ENCODE peak calls at places on chromosomes 13 and 19, in nine cellular contexts. M is heart right ventricle, K is GM04503, T is COR-L47, D is NCI-H748 treated with DMSO at 0.1 percent for 48 hours, Y is HTR-8/SVneo, Q is C1 segment of cervical spinal cord, L is globus pallidus, J is stomach. H is an unnamed sample.

GRCh38 chr19:37988758-37989635 is 82.0 kb downstream of the SIPA1L3 start:
- DNase-seq in Q (no peak), L (no peak), Y (no peak), J (no peak), T (no peak), K (no peak), D (no peak), M (no peak), H (no peak)

GRCh38 chr19:40771101-40771539 is 4.2 kb upstream of the MIA start:
- DNase-seq in M (no peak), J (no peak), Q (no peak), D (no peak), Y (no peak), T (no peak), L (no peak), K (no peak), H (no peak)

GRCh38 chr19:7540761-7541480 is 5.4 kb downstream of the PNPLA6 start:
- DNase-seq in T (no peak), Y (no peak), L (no peak), Q (no peak), D (no peak), K (no peak), J (no peak), M (no peak), H (no peak)

GRCh38 chr13:42354246-42355117 is 82.5 kb downstream of the AKAP11 start:
- DNase-seq in Y (no peak), J (no peak), T (peak), L (no peak), K (no peak), M (no peak), Q (no peak), D (no peak), H (no peak)

GRCh38 chr13:28299941-28300340 is 161.6 kb downstream of the PAN3 start:
- DNase-seq in Y (no peak), K (no peak), J (no peak), T (peak), M (no peak), D (no peak), Q (no peak), L (no peak), H (no peak)

GRCh38 chr19:13181747-13182388 is 31.7 kb downstream of the IER2 start:
- DNase-seq in Q (peak), T (no peak), M (peak), Y (no peak), J (peak), D (no peak), K (no peak), L (peak), H (no peak)

GRCh38 chr19:31276831-31277230 is 72.4 kb downstream of the TSHZ3 start:
- DNase-seq in D (no peak), J (no peak), T (no peak), Y (no peak), M (no peak), K (no peak), Q (no peak), L (no peak), H (no peak)

GRCh38 chr13:57624565-57625435 is 6.7 kb upstream of the PCDH17 start:
- DNase-seq in D (peak), K (no peak), J (no peak), M (peak), T (peak), L (peak), Y (peak), Q (no peak), H (no peak)

GRCh38 chr19:6890938-6891337 is 3.6 kb downstream of the ADGRE1 start:
- DNase-seq in M (no peak), Y (no peak), T (no peak), Q (no peak), K (no peak), J (no peak), D (no peak), L (no peak), H (no peak)

GRCh38 chr19:39432677-39433025 is 3.1 kb downstream of the RPS16 start:
- DNase-seq in D (no peak), T (no peak), J (no peak), K (no peak), L (no peak), Y (no peak), M (no peak), Q (no peak), H (no peak)

GRCh38 chr13:83325454-83325853 is 556.8 kb downstream of the SLITRK1 start:
- DNase-seq in M (no peak), J (no peak), T (no peak), K (peak), L (no peak), Y (no peak), Q (no peak), D (no peak), H (no peak)

GRCh38 chr13:96993660-96994029 is 631 bp downstream of the OXGR1 start:
- DNase-seq in T (no peak), Y (no peak), K (no peak), L (no peak), D (no peak), Q (no peak), J (no peak), M (no peak), H (no peak)

GRCh38 chr13:90826688-90827087 is 520.8 kb upstream of the MIR17HG start:
- DNase-seq in Y (no peak), J (no peak), D (no peak), Q (no peak), L (no peak), T (no peak), K (no peak), M (no peak), H (no peak)

GRCh38 chr19:39154626-39155100 is 29.1 kb downstream of the PAK4 start:
- DNase-seq in Q (no peak), D (no peak), Y (no peak), M (no peak), L (no peak), T (no peak), K (no peak), J (peak), H (no peak)

GRCh38 chr19:19256072-19256969 is 16.8 kb downstream of the TM6SF2 start:
- DNase-seq in K (no peak), J (no peak), L (no peak), Q (no peak), D (peak), Y (no peak), M (no peak), T (peak), H (no peak)

GRCh38 chr19:50928841-50929240 is 17.6 kb upstream of the KLK4 start:
- DNase-seq in T (no peak), J (no peak), K (no peak), D (no peak), M (no peak), L (no peak), Y (no peak), Q (no peak), H (no peak)

GRCh38 chr13:98071316-98071715 is 71.6 kb upstream of the FARP1 start:
- DNase-seq in Q (no peak), T (no peak), M (no peak), K (no peak), L (no peak), J (no peak), Y (no peak), D (no peak), H (no peak)

GRCh38 chr19:5644051-5644450 is 21.2 kb downstream of the SAFB start:
- DNase-seq in Y (no peak), M (no peak), J (no peak), T (no peak), L (no peak), Q (no peak), D (no peak), K (peak), H (no peak)

GRCh38 chr13:113420833-113421600 is 32.3 kb downstream of the ADPRHL1 start:
- DNase-seq in Q (no peak), D (no peak), M (no peak), J (no peak), Y (no peak), T (no peak), K (no peak), L (no peak), H (no peak)

GRCh38 chr19:22545751-22546150 is 88.4 kb upstream of the ZNF492 start:
- DNase-seq in T (peak), L (peak), Q (peak), Y (peak), J (no peak), K (no peak), M (peak), D (no peak), H (peak)

GRCh38 chr13:43787998-43788397 is 1.2 kb upstream of the ENOX1 start:
- DNase-seq in M (no peak), J (no peak), D (peak), K (no peak), Y (no peak), Q (no peak), T (peak), L (no peak), H (no peak)

GRCh38 chr19:43430142-43430710 is 15.5 kb downstream of the TEX101 start:
- DNase-seq in J (no peak), M (no peak), T (no peak), L (no peak), D (no peak), Y (no peak), K (no peak), Q (no peak), H (no peak)

GRCh38 chr13:37648604-37649003 is 50.0 kb upstream of the POSTN start:
- DNase-seq in D (no peak), J (no peak), Y (no peak), T (no peak), Q (no peak), K (peak), L (no peak), M (no peak), H (no peak)

GRCh38 chr13:30292325-30292724 is 15.0 kb downstream of the KATNAL1 start:
- DNase-seq in T (no peak), L (no peak), J (no peak), K (no peak), Y (no peak), Q (no peak), M (no peak), D (no peak), H (no peak)

GRCh38 chr13:65470781-65471180 is 1759.4 kb downstream of the PCDH9 start:
- DNase-seq in J (no peak), D (no peak), L (no peak), T (no peak), K (no peak), Q (no peak), M (no peak), Y (no peak), H (no peak)

GRCh38 chr13:67574320-67575233 is 344.4 kb upstream of the PCDH9 start:
- DNase-seq in T (no peak), L (no peak), Q (no peak), Y (no peak), M (no peak), K (no peak), D (no peak), J (no peak), H (no peak)

GRCh38 chr13:44131069-44131614 is 242.5 kb upstream of the SERP2 start:
- DNase-seq in L (no peak), K (no peak), T (no peak), M (no peak), J (no peak), D (no peak), Q (no peak), Y (no peak), H (no peak)

GRCh38 chr13:92303428-92303827 is 905.0 kb downstream of the GPC5 start:
- DNase-seq in J (no peak), Q (no peak), T (no peak), L (no peak), M (no peak), Y (no peak), K (no peak), D (no peak), H (no peak)

GRCh38 chr19:33290956-33291622 is 11.2 kb downstream of the CEBPA start:
- DNase-seq in L (no peak), T (no peak), D (no peak), J (no peak), M (no peak), Q (no peak), Y (peak), K (no peak), H (no peak)

GRCh38 chr13:75800545-75800944 is 164.4 kb downstream of the LMO7 start:
- DNase-seq in Q (no peak), K (no peak), J (no peak), L (no peak), D (no peak), M (no peak), T (no peak), Y (no peak), H (no peak)

GRCh38 chr13:46926856-46927625 is 30.2 kb upstream of the HTR2A start:
- DNase-seq in M (no peak), D (no peak), K (peak), L (no peak), Q (no peak), Y (no peak), J (no peak), T (no peak), H (no peak)

GRCh38 chr19:48698046-48698445 is 2.3 kb downstream of the FUT2 start:
- DNase-seq in Q (no peak), M (no peak), T (no peak), J (peak), Y (no peak), L (no peak), K (peak), D (no peak), H (no peak)

GRCh38 chr19:50794074-50794777 is 4.0 kb downstream of the ACP4 start:
- DNase-seq in J (no peak), M (no peak), L (no peak), Q (no peak), Y (no peak), T (peak), K (no peak), D (no peak), H (no peak)

GRCh38 chr19:48836089-48837017 is at the start of gene HSD17B14:
- DNase-seq in M (peak), K (no peak), T (no peak), Y (no peak), Q (peak), J (no peak), L (peak), D (peak), H (no peak)

GRCh38 chr19:12314553-12314952 is 18.9 kb downstream of the ZNF563 start:
- DNase-seq in Q (no peak), L (no peak), T (no peak), J (peak), D (no peak), M (no peak), Y (no peak), K (no peak), H (no peak)

GRCh38 chr19:6060600-6061391 is 49.5 kb downstream of the RFX2 start:
- DNase-seq in K (peak), J (no peak), T (no peak), Y (peak), D (no peak), Q (no peak), M (no peak), L (no peak), H (no peak)

GRCh38 chr13:102197193-102197592 is 204.7 kb downstream of the FGF14 start:
- DNase-seq in D (peak), M (no peak), Y (no peak), Q (no peak), K (no peak), J (no peak), L (no peak), T (no peak), H (peak)

GRCh38 chr13:114017028-114017630 is 43.3 kb upstream of the C13orf46 start:
- DNase-seq in J (no peak), D (no peak), T (no peak), L (no peak), Y (no peak), M (no peak), Q (no peak), K (no peak), H (no peak)

GRCh38 chr19:43560687-43561086 is 14.6 kb downstream of the XRCC1 start:
- DNase-seq in K (no peak), M (no peak), Q (no peak), Y (peak), T (no peak), L (no peak), J (no peak), D (no peak), H (no peak)

H was measured in iPS DF 6.9.